ENCODE peak calls at places on chromosomes 16 and 17, in seven cellular contexts. F is SHP77 treated with DMSO at 0.1 percent for 48 hours; X is thoracic aorta; R is stimulated activated CD8-positive, alpha-beta memory T cell treated with anti-CD3 and anti-CD28 coated beads, Interleukin-4, amount 100 ng/mL, for 4 hours; M is stimulated activated naive CD4-positive, alpha-beta T cell; B is ovary; S is SK-N-SH. D is an unnamed sample.
A peak's percentile ranks its signal among the peaks of the same experiment; 100 is the strongest.

GRCh38 chr16:4988647-4989046 is 30.5 kb downstream of the SEC14L5 start:
- DNase-seq in R (no peak), M (no peak), S (no peak), X (no peak), F (no peak), B (no peak), D (no peak)

GRCh38 chr17:78315355-78316114 is 44.3 kb downstream of the SOCS3 start:
- DNase-seq in R (peak; percentile 46), S (peak; percentile 57), F (no peak), B (peak; percentile 85), M (peak; percentile 15), X (peak; percentile 84), D (peak; percentile 68)

GRCh38 chr16:19833581-19833980 is 51.1 kb downstream of the GPRC5B start:
- DNase-seq in S (no peak), R (no peak), X (no peak), B (no peak), M (no peak), F (no peak), D (no peak)

GRCh38 chr17:38545531-38546225 is 60.1 kb downstream of the SRCIN1 start:
- DNase-seq in S (no peak), R (no peak), F (no peak), X (no peak), M (no peak), B (no peak), D (no peak)

GRCh38 chr16:31466381-31466841 is 5.5 kb upstream of the TGFB1I1 start:
- DNase-seq in M (no peak), B (peak; percentile 21), F (no peak), X (no peak), S (no peak), R (no peak), D (no peak)

GRCh38 chr17:410674-411401 is 58.2 kb upstream of the RPH3AL start:
- DNase-seq in X (no peak), S (peak; percentile 48), F (no peak), M (peak; percentile 73), B (no peak), R (peak; percentile 36), D (peak; percentile 27)

GRCh38 chr16:87849419-87850008 is 19.8 kb downstream of the SLC7A5 start:
- DNase-seq in M (no peak), R (no peak), X (no peak), B (no peak), S (no peak), F (no peak), D (no peak)

GRCh38 chr17:80187493-80187892 is 17.7 kb downstream of the CARD14 start:
- DNase-seq in F (no peak), X (no peak), B (peak; percentile 54), M (no peak), S (no peak), R (no peak), D (peak; percentile 92)

GRCh38 chr17:78107457-78107856 is 21.1 kb downstream of the TMC6 start:
- DNase-seq in R (no peak), X (no peak), B (no peak), F (no peak), M (no peak), S (no peak), D (no peak)

GRCh38 chr17:50631908-50632571 is 2.6 kb upstream of the ABCC3 start:
- DNase-seq in S (peak; percentile 20), F (no peak), R (no peak), M (no peak), B (no peak), X (no peak), D (no peak)

GRCh38 chr17:79036609-79037008 is 12.6 kb downstream of the C1QTNF1 start:
- DNase-seq in M (no peak), B (no peak), X (no peak), R (no peak), F (no peak), S (no peak), D (peak; percentile 80)

GRCh38 chr17:48630925-48631692 is 5.0 kb upstream of the HOXB9 start:
- DNase-seq in F (no peak), X (no peak), R (no peak), S (no peak), B (no peak), M (no peak), D (no peak)

GRCh38 chr17:43734376-43734775 is 24.2 kb downstream of the SOST start:
- DNase-seq in M (no peak), S (no peak), F (no peak), R (no peak), B (no peak), X (no peak), D (peak; percentile 61)

GRCh38 chr16:84045001-84045817 is 2.6 kb upstream of the SLC38A8 start:
- DNase-seq in R (no peak), S (no peak), F (no peak), M (no peak), X (no peak), B (no peak), D (no peak)

GRCh38 chr17:72915631-72916081 is 176.8 kb downstream of the SLC39A11 start:
- DNase-seq in M (no peak), F (no peak), S (no peak), R (no peak), B (no peak), X (no peak), D (no peak)

GRCh38 chr16:88962478-88963152 is 14.4 kb downstream of the CBFA2T3 start:
- DNase-seq in S (no peak), B (no peak), R (no peak), X (no peak), F (no peak), M (no peak), D (no peak)

GRCh38 chr16:71441348-71441781 is 489 bp downstream of the TLE7 start:
- DNase-seq in M (peak; percentile 6), S (peak; percentile 54), R (no peak), X (no peak), B (no peak), F (no peak), D (no peak)

GRCh38 chr17:19331134-19331533 is 31.4 kb downstream of the B9D1 start:
- DNase-seq in X (no peak), B (no peak), M (no peak), S (no peak), F (no peak), R (no peak), D (no peak)

GRCh38 chr17:20262116-20262977 is 205.0 kb downstream of the LGALS9B start:
- DNase-seq in S (no peak), B (no peak), X (no peak), R (no peak), F (no peak), M (no peak), D (no peak)

GRCh38 chr17:596763-597644 is 117.6 kb downstream of the VPS53 start:
- DNase-seq in B (no peak), F (no peak), S (peak; percentile 57), X (no peak), M (no peak), R (peak; percentile 7), D (peak; percentile 45)

GRCh38 chr17:11996722-11997146 is 541 bp downstream of the ZNF18 start:
- DNase-seq in R (no peak), B (no peak), S (no peak), F (peak; percentile 42), M (peak; percentile 16), X (peak; percentile 12), D (peak; percentile 68)

GRCh38 chr17:82400830-82401229 is 17.3 kb upstream of the HEXD start:
- DNase-seq in X (no peak), F (no peak), M (peak; percentile 14), S (no peak), R (peak; percentile 26), B (no peak), D (no peak)

GRCh38 chr17:78082988-78083387 is 45.6 kb downstream of the TMC6 start:
- DNase-seq in M (no peak), B (no peak), F (peak; percentile 90), S (no peak), X (no peak), R (no peak), D (no peak)

GRCh38 chr17:68383443-68384321 is 73.6 kb downstream of the WIPI1 start:
- DNase-seq in R (no peak), F (no peak), B (no peak), X (no peak), M (no peak), S (no peak), D (no peak)

GRCh38 chr16:70686376-70687171 is 721 bp upstream of the MTSS2 start:
- DNase-seq in R (no peak), F (peak; percentile 79), X (no peak), M (no peak), S (no peak), B (peak; percentile 61), D (no peak)

GRCh38 chr17:5049314-5049819 is 14.1 kb upstream of the SLC52A1 start:
- DNase-seq in F (no peak), R (peak; percentile 29), X (no peak), B (no peak), M (peak; percentile 53), S (no peak), D (no peak)

GRCh38 chr16:88804173-88804551 is 573 bp downstream of the CDT1 start:
- DNase-seq in B (no peak), M (no peak), R (no peak), S (peak; percentile 70), F (no peak), X (no peak), D (no peak)

GRCh38 chr16:79971237-79971572 is 370.7 kb upstream of the MAF start:
- DNase-seq in X (no peak), S (no peak), F (no peak), R (no peak), B (no peak), M (no peak), D (no peak)

D was measured in adrenal gland.